ENCODE peak calls at places on chromosomes 7 and 10, in eight cellular contexts. Y is HepG2; C is IMR-90; Z is mammary epithelial cell; D is neural progenitor cell; M is fibroblast of lung; B is mesendoderm; V is CD8-positive, alpha-beta memory T cell. T is an unnamed sample.

GRCh38 chr10:133335238-133336122 is 1.2 kb downstream of the CALY start:
- DNase-seq in Y (no peak), D (peak), B (peak), V (peak), C (peak), Z (no peak), M (peak), T (no peak)

GRCh38 chr10:54667136-54667535 is 133.9 kb downstream of the PCDH15 start:
- DNase-seq in D (no peak), Y (peak), B (no peak), Z (no peak), M (no peak), V (no peak), C (no peak), T (no peak)

GRCh38 chr7:88566174-88566729 is 193.2 kb upstream of the ZNF804B start:
- DNase-seq in M (no peak), Y (no peak), V (no peak), B (peak), D (no peak), C (no peak), Z (no peak), T (no peak)

GRCh38 chr10:86630079-86630478 is 24.3 kb upstream of the OPN4 start:
- DNase-seq in Y (no peak), M (peak), B (no peak), Z (no peak), C (peak), D (no peak), V (no peak), T (no peak)

GRCh38 chr10:13346280-13346819 is 1.7 kb downstream of the SEPHS1 start:
- DNase-seq in V (no peak), D (peak), Y (no peak), C (peak), M (peak), B (peak), Z (peak), T (no peak)

GRCh38 chr10:11823122-11823988 is at the start of gene PROSER2:
- DNase-seq in M (peak), V (peak), C (peak), Y (no peak), Z (peak), D (peak), B (peak), T (no peak)

GRCh38 chr10:52807803-52808202 is 35.2 kb upstream of the MBL2 start:
- DNase-seq in Z (no peak), M (no peak), Y (no peak), V (no peak), D (no peak), B (no peak), C (no peak), T (no peak)

GRCh38 chr7:36863901-36864701 is 139.8 kb upstream of the AOAH start:
- DNase-seq in B (no peak), Z (no peak), Y (peak), M (no peak), D (no peak), C (no peak), V (peak), T (no peak)

GRCh38 chr10:91800192-91800591 is 2.0 kb downstream of the TNKS2 start:
- DNase-seq in V (no peak), C (no peak), M (no peak), D (no peak), B (no peak), Z (no peak), Y (no peak), T (no peak)

GRCh38 chr10:76435154-76435553 is 1003.7 kb downstream of the LRMDA start:
- DNase-seq in Y (no peak), M (no peak), B (peak), V (no peak), C (no peak), Z (no peak), D (no peak), T (no peak)

DNA sequence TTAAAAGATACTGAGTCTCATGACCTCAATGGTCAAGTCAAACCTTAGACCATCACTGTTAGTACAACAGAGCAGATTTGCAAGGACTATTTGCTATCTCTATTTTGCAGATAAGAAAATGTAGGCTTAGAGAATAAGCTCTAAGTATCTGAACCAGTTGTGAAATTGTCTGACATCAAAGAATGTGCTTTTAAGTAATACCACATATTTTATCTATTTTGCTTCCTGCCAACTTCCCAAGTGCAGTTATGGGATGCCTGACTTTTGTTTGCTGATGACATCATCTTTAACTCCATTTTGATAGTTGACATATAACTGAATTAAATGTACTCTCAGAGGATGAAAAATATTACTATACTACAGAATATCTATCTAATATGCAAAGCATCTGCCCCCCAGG is 83.6 kb upstream of the TMEM106B start:
- DNase-seq in M (no peak), D (no peak), B (no peak), C (no peak), Z (no peak), Y (peak), V (no peak), T (no peak)
- H3K27ac ChIP-seq in M (no peak), D (no peak), B (no peak), C (no peak), Z (no peak), Y (no peak), V (no peak), T (no peak)

DNA sequence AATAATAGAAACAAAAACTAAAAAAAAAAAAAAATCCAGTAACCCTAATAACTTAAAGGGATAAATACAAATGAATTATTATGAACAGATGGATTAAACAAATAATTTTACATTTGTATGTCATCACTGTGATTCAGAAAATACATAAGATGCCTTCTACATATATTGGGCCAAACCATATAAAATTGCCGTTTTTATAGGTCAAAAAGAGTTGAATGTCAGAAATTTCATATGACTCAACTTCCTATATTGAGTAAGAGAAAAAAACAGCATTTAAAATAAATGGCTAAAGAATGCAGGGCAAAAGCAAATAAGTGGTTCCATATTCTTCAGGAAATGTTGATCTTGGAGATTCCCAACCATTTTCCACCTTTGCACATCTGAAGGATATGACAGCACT is 9.4 kb downstream of the SLC35B4 start:
- DNase-seq in B (no peak), D (no peak), Y (no peak), Z (no peak), C (no peak), M (peak), V (no peak), T (no peak)
- H3K27ac ChIP-seq in B (no peak), D (no peak), Y (no peak), Z (no peak), C (no peak), M (no peak), V (no peak), T (no peak)

DNA sequence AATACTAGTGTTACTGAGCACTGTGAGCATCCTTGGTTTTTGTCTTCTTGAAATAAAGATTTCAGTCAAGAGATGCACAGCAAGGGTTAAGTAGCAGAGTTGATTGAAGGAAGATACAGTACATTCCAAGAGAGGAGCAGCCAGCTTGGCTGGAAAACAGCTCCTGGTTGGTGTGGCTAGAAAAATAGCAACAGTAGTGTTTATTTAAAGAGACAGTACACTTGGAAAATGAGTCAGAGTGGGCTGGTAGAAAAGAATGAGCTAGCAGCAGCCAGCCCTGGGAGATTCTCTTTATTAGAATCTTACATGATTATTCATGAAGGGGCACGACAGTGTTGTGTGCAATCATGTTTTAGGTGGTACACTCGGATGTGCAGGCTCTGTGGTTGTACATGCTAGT is 1016.4 kb upstream of the SORCS1 start:
- DNase-seq in Z (peak), M (no peak), V (no peak), D (no peak), Y (no peak), C (no peak), B (peak), T (no peak)
- H3K27ac ChIP-seq in Z (no peak), M (no peak), V (no peak), D (no peak), Y (no peak), C (no peak), B (no peak), T (no peak)

GRCh38 chr7:150507947-150508602 is 6.6 kb upstream of the GIMAP7 start:
- DNase-seq in Z (no peak), M (no peak), D (no peak), B (no peak), V (no peak), C (no peak), Y (no peak), T (no peak)
- H3K27ac ChIP-seq in Z (no peak), M (no peak), D (no peak), B (no peak), V (no peak), C (no peak), Y (no peak), T (no peak)

GRCh38 chr7:80791509-80791929 is 127.3 kb downstream of the SEMA3C start:
- DNase-seq in Y (no peak), C (no peak), D (no peak), V (no peak), B (no peak), M (no peak), Z (no peak), T (no peak)
- H3K27ac ChIP-seq in Y (no peak), C (no peak), D (no peak), V (no peak), B (no peak), M (no peak), Z (no peak), T (peak)

DNA sequence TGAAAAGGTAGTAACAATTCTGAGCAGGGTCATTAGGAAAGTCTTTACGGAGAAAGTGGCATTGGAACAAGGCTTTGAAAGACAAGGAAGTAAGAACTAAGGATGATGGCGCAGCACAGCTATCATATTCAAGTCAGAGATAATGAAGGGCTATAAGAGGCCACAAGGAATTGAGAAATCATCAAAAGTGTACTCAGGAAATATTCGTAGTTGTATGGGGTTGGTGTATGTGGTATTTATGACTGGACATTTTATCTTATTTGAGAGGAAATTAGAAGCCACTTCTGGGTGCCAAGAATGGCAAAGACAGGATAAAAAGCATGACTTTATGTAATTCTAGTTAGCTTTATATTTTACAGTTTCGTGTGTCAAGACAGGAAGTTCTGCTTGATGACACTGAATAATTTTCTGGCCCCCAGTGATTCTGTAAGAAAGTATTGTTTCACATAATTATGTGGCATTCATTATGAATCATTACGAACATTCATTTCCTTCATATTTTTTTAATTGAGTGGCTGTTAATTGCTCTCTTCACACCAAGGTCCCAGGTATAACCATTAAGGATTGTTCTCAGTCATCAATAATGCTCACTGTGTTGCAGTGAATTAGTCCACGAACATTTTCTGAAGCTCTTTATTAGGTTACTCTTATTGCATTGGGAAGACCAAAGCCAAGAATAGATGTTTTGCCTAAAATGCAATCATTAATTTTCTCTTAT is 244.3 kb downstream of the PHF14 start:
- DNase-seq in C (no peak), Z (no peak), D (no peak), B (no peak), M (no peak), V (no peak), Y (no peak), T (no peak)
- H3K27ac ChIP-seq in C (no peak), Z (no peak), D (no peak), B (no peak), M (no peak), V (no peak), Y (no peak), T (no peak)

DNA sequence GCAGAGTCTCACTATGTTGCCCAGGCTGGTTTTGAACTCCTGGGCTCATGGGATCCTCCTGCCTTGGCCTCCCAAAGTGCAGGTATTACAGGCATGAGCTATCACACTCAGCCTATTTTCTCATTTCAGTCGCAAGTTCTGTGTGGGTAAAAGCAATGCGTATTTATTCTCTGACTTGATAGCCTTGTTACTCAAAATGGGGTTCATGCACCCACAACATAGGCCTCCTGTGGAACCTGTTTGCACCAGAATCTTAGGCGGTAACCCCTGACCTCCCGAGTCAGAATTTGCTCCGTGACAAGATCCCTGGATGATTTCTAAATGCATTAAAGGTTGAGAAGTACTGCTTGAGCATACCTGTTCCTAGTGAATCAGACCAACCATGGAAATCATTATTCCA is 7.3 kb downstream of the IL2RA start:
- DNase-seq in V (no peak), Z (no peak), M (no peak), D (no peak), Y (no peak), B (no peak), C (no peak), T (peak)
- H3K27ac ChIP-seq in V (no peak), Z (no peak), M (no peak), D (no peak), Y (no peak), B (no peak), C (no peak), T (no peak)

DNA sequence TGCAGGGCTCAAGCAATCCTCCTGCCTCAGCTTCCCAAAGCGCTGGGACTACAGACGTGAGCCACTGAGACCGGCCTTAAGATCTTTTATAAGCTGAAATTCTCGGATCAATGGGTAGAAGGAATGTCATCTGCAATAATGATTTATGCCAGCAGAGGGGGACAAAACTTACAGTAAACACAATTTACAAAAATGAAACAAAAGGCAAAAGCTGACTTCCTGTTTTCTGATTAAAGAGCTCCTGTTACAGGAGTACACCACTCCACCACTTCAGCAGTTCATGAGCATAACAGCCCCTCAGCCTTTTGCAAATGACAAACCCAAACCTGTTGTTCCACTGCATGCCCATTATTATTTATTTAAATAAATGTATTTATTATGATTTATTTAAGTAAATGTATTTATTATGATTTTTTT is 88.5 kb upstream of the ATP6V0A4 start:
- DNase-seq in C (peak), V (peak), M (peak), Y (peak), Z (peak), B (no peak), D (peak), T (no peak)
- H3K27ac ChIP-seq in C (no peak), V (no peak), M (no peak), Y (no peak), Z (no peak), B (no peak), D (no peak), T (no peak)